ENCODE peak calls at places on chromosome 19, in seven cellular contexts. One of them, this sample, is unnamed.

GRCh38 chr19:1109697-1110671 is 6.2 kb downstream of the GPX4 start:
- DNase-seq in IMR-90: no peak
- DNase-seq in neuronal stem cell: no peak
- DNase-seq in mesenchymal stem cell: no peak
- DNase-seq in H9: no peak
- DNase-seq in H1: no peak
- DNase-seq in trophoblast cell: no peak
- DNase-seq in this sample: no peak

GRCh38 chr19:35856546-35857149 is at the start of gene KIRREL2:
- DNase-seq in IMR-90: no peak
- DNase-seq in neuronal stem cell: peak; percentile 63
- DNase-seq in mesenchymal stem cell: peak; percentile 6
- DNase-seq in H9: peak; percentile 69
- DNase-seq in H1: no peak
- DNase-seq in trophoblast cell: no peak
- DNase-seq in this sample: peak; percentile 48

GRCh38 chr19:56369886-56370676 is 23.3 kb downstream of the ZNF582 start:
- DNase-seq in IMR-90: no peak
- DNase-seq in neuronal stem cell: no peak
- DNase-seq in mesenchymal stem cell: no peak
- DNase-seq in H9: no peak
- DNase-seq in H1: no peak
- DNase-seq in trophoblast cell: no peak
- DNase-seq in this sample: no peak

GRCh38 chr19:58575183-58576041 is 2.3 kb upstream of the MZF1 start:
- DNase-seq in IMR-90: peak; percentile 85
- DNase-seq in neuronal stem cell: peak; percentile 91
- DNase-seq in mesenchymal stem cell: peak; percentile 97
- DNase-seq in H9: peak; percentile 91
- DNase-seq in H1: no peak
- DNase-seq in trophoblast cell: peak; percentile 92
- DNase-seq in this sample: peak; percentile 97

GRCh38 chr19:18167975-18168645 is 5.5 kb upstream of the IFI30 start:
- DNase-seq in IMR-90: peak; percentile 16
- DNase-seq in neuronal stem cell: no peak
- DNase-seq in mesenchymal stem cell: peak; percentile 47
- DNase-seq in H9: no peak
- DNase-seq in H1: no peak
- DNase-seq in trophoblast cell: no peak
- DNase-seq in this sample: no peak

GRCh38 chr19:38721977-38722773 is 22.1 kb downstream of the CAPN12 start:
- DNase-seq in IMR-90: no peak
- DNase-seq in neuronal stem cell: peak; percentile 46
- DNase-seq in mesenchymal stem cell: no peak
- DNase-seq in H9: no peak
- DNase-seq in H1: no peak
- DNase-seq in trophoblast cell: no peak
- DNase-seq in this sample: no peak

GRCh38 chr19:45929247-45929646 is 14.7 kb upstream of the NANOS2 start:
- DNase-seq in IMR-90: no peak
- DNase-seq in neuronal stem cell: no peak
- DNase-seq in mesenchymal stem cell: no peak
- DNase-seq in H9: no peak
- DNase-seq in H1: no peak
- DNase-seq in trophoblast cell: no peak
- DNase-seq in this sample: no peak

GRCh38 chr19:15464394-15465385 is at the start of gene RASAL3:
- DNase-seq in IMR-90: no peak
- DNase-seq in neuronal stem cell: no peak
- DNase-seq in mesenchymal stem cell: no peak
- DNase-seq in H9: peak; percentile 59
- DNase-seq in H1: no peak
- DNase-seq in trophoblast cell: no peak
- DNase-seq in this sample: no peak

GRCh38 chr19:35355851-35356460 is 2.3 kb upstream of the FFAR3 start:
- DNase-seq in IMR-90: no peak
- DNase-seq in neuronal stem cell: no peak
- DNase-seq in mesenchymal stem cell: peak; percentile 12
- DNase-seq in H9: no peak
- DNase-seq in H1: no peak
- DNase-seq in trophoblast cell: no peak
- DNase-seq in this sample: no peak

GRCh38 chr19:30927705-30928104 is 421.5 kb downstream of the TSHZ3 start:
- DNase-seq in IMR-90: no peak
- DNase-seq in neuronal stem cell: no peak
- DNase-seq in mesenchymal stem cell: no peak
- DNase-seq in H9: no peak
- DNase-seq in H1: no peak
- DNase-seq in trophoblast cell: no peak
- DNase-seq in this sample: no peak

GRCh38 chr19:29690842-29691241 is 24.2 kb downstream of the C19orf12 start:
- DNase-seq in IMR-90: peak; percentile 49
- DNase-seq in neuronal stem cell: no peak
- DNase-seq in mesenchymal stem cell: peak; percentile 60
- DNase-seq in H9: peak; percentile 74
- DNase-seq in H1: no peak
- DNase-seq in trophoblast cell: peak; percentile 25
- DNase-seq in this sample: peak; percentile 85

GRCh38 chr19:30780456-30780855 is 408.3 kb downstream of the ZNF536 start:
- DNase-seq in IMR-90: no peak
- DNase-seq in neuronal stem cell: no peak
- DNase-seq in mesenchymal stem cell: no peak
- DNase-seq in H9: no peak
- DNase-seq in H1: no peak
- DNase-seq in trophoblast cell: no peak
- DNase-seq in this sample: no peak

DNA sequence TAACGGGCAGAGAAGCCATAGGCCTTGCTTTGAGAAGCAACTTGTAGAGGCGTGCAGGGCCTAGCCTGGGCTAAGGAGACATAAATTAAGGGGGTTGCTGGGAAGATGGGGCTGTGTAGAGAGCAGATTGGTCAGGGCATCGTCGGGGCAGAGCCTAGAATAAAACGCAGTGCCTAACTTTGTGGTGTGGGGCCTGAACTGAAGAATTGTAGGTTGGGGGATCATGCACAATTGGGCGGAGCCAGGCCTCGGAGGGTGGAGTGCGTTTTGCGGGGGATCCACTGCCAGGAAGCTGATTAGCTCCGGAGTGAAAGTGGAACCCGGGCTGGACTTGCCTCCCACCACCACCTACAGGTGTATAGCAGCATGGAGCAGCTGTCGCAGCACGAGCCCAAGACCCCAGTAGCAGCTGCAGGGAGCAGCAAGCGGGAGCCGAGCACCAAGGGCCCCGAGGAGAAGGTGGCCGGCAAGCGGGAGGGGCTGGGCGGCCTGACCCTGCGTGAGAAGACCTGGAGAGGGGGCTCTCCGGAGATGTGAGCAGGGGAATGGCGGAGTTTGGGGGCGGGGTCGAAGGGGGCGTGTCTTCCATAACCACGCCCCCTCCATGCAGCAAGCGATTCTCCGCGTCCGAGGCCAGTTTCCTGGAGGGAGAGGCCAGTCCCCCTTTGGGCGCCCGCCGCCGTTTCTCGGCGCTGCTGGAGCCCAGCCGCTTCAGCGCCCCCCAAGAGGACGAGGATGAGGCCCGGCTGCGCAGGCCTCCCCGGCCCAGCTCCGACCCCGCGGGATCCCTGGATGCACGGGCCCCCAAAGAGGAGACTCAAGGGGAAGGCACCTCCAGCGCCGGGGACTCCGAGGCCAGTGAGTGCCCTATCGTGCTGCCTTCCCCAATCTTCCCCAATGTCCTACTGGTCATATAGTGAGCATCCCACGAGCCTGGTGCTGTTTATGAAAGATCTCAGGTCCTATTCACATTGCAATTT is 13.8 kb downstream of the DNASE2 start:
- DNase-seq in IMR-90: peak; percentile 43
- DNase-seq in neuronal stem cell: peak; percentile 90
- DNase-seq in mesenchymal stem cell: peak; percentile 75
- DNase-seq in H9: peak; percentile 94
- DNase-seq in H1: peak; percentile 79
- DNase-seq in trophoblast cell: no peak
- DNase-seq in this sample: peak; percentile 93
- H3K23ac ChIP-seq in IMR-90: no peak overlapping the region
- H3K23ac ChIP-seq in neuronal stem cell: peak overlapping the region; percentile 91
- H3K23ac ChIP-seq in mesenchymal stem cell: no peak overlapping the region
- H3K23ac ChIP-seq in H9: no peak overlapping the region
- H3K23ac ChIP-seq in H1: no peak overlapping the region
- H3K23ac ChIP-seq in trophoblast cell: no peak overlapping the region
- H3K23ac ChIP-seq in this sample: no peak overlapping the region

DNA sequence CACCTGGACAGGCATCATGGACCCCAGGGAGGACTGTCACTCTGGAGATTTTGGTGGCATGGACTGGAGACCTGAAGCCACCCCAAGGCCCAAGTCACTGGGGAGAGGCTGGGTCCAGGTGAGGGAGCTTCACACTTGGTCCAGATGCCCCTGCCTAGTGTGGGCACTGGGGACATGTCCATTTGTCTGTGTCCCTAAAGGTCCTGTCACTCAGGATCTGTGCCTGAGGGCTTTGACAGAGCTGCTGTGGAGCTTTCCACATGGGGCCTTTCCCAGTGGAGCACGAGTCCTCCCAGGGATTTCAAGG is 40.5 kb upstream of the CEACAM8 start:
- DNase-seq in IMR-90: no peak
- DNase-seq in neuronal stem cell: no peak
- DNase-seq in mesenchymal stem cell: no peak
- DNase-seq in H9: no peak
- DNase-seq in H1: no peak
- DNase-seq in trophoblast cell: no peak
- DNase-seq in this sample: no peak
- H3K23ac ChIP-seq in IMR-90: no peak overlapping the region
- H3K23ac ChIP-seq in neuronal stem cell: no peak overlapping the region
- H3K23ac ChIP-seq in mesenchymal stem cell: no peak overlapping the region
- H3K23ac ChIP-seq in H9: no peak overlapping the region
- H3K23ac ChIP-seq in H1: no peak overlapping the region
- H3K23ac ChIP-seq in trophoblast cell: no peak overlapping the region
- H3K23ac ChIP-seq in this sample: no peak overlapping the region

GRCh38 chr19:33098023-33098652 is 17.2 kb downstream of the GPATCH1 start:
- DNase-seq in IMR-90: no peak
- DNase-seq in neuronal stem cell: no peak
- DNase-seq in mesenchymal stem cell: no peak
- DNase-seq in H9: no peak
- DNase-seq in H1: no peak
- DNase-seq in trophoblast cell: peak; percentile 48
- DNase-seq in this sample: no peak
- H3K23ac ChIP-seq in IMR-90: no peak overlapping the region
- H3K23ac ChIP-seq in neuronal stem cell: no peak overlapping the region
- H3K23ac ChIP-seq in mesenchymal stem cell: no peak overlapping the region
- H3K23ac ChIP-seq in H9: no peak overlapping the region
- H3K23ac ChIP-seq in H1: no peak overlapping the region
- H3K23ac ChIP-seq in trophoblast cell: no peak overlapping the region
- H3K23ac ChIP-seq in this sample: no peak overlapping the region

GRCh38 chr19:23916991-23917390 is 2.3 kb downstream of the ZNF726 start:
- DNase-seq in IMR-90: peak; percentile 10
- DNase-seq in neuronal stem cell: no peak
- DNase-seq in mesenchymal stem cell: no peak
- DNase-seq in H9: no peak
- DNase-seq in H1: no peak
- DNase-seq in trophoblast cell: no peak
- DNase-seq in this sample: no peak

GRCh38 chr19:23913931-23914330 is 755 bp upstream of the ZNF726 start:
- DNase-seq in IMR-90: no peak
- DNase-seq in neuronal stem cell: no peak
- DNase-seq in mesenchymal stem cell: no peak
- DNase-seq in H9: no peak
- DNase-seq in H1: no peak
- DNase-seq in trophoblast cell: peak; percentile 59
- DNase-seq in this sample: no peak

GRCh38 chr19:23914402-23915286 is at the start of gene ZNF726:
- DNase-seq in IMR-90: peak; percentile 87
- DNase-seq in neuronal stem cell: peak; percentile 33
- DNase-seq in mesenchymal stem cell: peak; percentile 85
- DNase-seq in H9: no peak
- DNase-seq in H1: no peak
- DNase-seq in trophoblast cell: peak; percentile 91
- DNase-seq in this sample: peak; percentile 88

DNA sequence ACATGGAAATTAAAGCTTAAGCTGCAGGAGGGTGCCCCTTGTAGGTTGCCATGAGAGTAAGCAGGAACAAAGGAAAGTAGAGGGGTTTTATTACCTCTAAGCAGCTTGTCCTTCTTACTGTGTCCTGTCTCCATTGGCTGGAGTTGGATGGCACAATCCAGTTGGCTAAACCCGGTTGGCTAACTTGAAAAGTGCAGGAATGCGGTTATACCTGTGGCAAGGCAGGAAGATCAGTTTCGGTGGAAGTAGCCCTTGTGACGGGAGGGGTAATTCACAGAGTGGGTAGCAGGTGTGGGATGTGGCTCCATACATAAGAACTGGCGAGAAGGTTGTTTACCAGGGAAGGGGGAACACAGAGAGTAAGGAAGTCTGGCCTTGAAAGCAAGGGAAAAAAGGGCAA is 3.2 kb downstream of the ZNF726 start:
- DNase-seq in IMR-90: no peak
- DNase-seq in neuronal stem cell: no peak
- DNase-seq in mesenchymal stem cell: no peak
- DNase-seq in H9: no peak
- DNase-seq in H1: no peak
- DNase-seq in trophoblast cell: peak; percentile 42
- DNase-seq in this sample: peak; percentile 22
- H3K23ac ChIP-seq in IMR-90: no peak overlapping the region
- H3K23ac ChIP-seq in neuronal stem cell: no peak overlapping the region
- H3K23ac ChIP-seq in mesenchymal stem cell: no peak overlapping the region
- H3K23ac ChIP-seq in H9: no peak overlapping the region
- H3K23ac ChIP-seq in H1: no peak overlapping the region
- H3K23ac ChIP-seq in trophoblast cell: no peak overlapping the region
- H3K23ac ChIP-seq in this sample: no peak overlapping the region

DNA sequence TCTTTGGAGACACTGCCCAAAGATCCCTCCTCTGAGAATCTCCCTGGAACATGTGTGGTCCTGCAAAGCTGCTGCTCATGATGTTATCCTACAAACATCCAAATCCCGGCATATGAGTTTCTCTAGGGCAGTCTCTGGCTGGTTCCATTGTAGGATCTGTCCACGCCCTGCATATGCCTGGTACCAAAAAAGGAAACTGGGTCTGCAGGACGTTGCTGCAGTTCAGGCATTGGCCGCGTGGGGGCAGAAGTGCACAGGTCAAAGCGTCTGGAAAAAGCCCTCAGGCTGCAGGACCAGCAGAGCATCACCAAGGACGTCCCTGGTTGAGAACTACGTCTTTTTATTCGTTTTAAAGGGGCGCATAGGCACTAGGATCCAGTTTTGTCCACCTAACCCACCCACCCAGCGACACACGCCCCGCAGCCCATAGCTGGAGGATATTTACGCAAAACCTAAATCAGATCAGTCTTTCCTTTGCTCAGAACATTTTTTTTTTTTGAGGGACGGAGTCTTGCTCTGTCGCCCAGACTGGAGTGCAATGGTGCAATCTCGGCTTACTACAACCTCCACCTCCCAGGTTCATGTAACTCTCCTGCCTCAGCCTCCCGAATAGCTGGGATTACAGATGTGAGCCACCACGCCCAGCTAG is 12.9 kb upstream of the ZNF564 start:
- DNase-seq in IMR-90: peak; percentile 88
- DNase-seq in neuronal stem cell: peak; percentile 84
- DNase-seq in mesenchymal stem cell: peak; percentile 82
- DNase-seq in H9: peak; percentile 90
- DNase-seq in H1: peak; percentile 77
- DNase-seq in trophoblast cell: peak; percentile 90
- DNase-seq in this sample: peak; percentile 86
- H3K23ac ChIP-seq in IMR-90: no peak overlapping the region
- H3K23ac ChIP-seq in neuronal stem cell: no peak overlapping the region
- H3K23ac ChIP-seq in mesenchymal stem cell: no peak overlapping the region
- H3K23ac ChIP-seq in H9: no peak overlapping the region
- H3K23ac ChIP-seq in H1: no peak overlapping the region
- H3K23ac ChIP-seq in trophoblast cell: no peak overlapping the region
- H3K23ac ChIP-seq in this sample: no peak overlapping the region

This sample was measured in mesendoderm.